ENCODE peak calls at places on chromosomes 3 and 15, in four cellular contexts. One of them, this sample, is unnamed. For H3K4me1, the result is how much of the 10 kb centered on the place peaks cover.

GRCh38 chr3:64741344-64741743 is 53.5 kb upstream of the ADAMTS9 start:
- DNase-seq in tibial nerve: peak
- DNase-seq in A549: no peak
- DNase-seq in stomach: no peak
- DNase-seq in this sample: peak

GRCh38 chr15:73578036-73578435 is 55.2 kb downstream of the NPTN start:
- DNase-seq in tibial nerve: no peak
- DNase-seq in A549: no peak
- DNase-seq in stomach: no peak
- DNase-seq in this sample: no peak

GRCh38 chr3:126537730-126538281 is 13.9 kb downstream of the CHST13 start:
- DNase-seq in tibial nerve: no peak
- DNase-seq in A549: no peak
- DNase-seq in stomach: no peak
- DNase-seq in this sample: no peak

GRCh38 chr3:196918968-196919367 is 23.4 kb downstream of the NCBP2 start:
- DNase-seq in tibial nerve: no peak
- DNase-seq in A549: no peak
- DNase-seq in stomach: no peak
- DNase-seq in this sample: no peak

GRCh38 chr15:31511707-31512310 is 185.2 kb downstream of the KLF13 start:
- DNase-seq in tibial nerve: no peak
- DNase-seq in A549: no peak
- DNase-seq in stomach: no peak
- DNase-seq in this sample: no peak

GRCh38 chr3:149512073-149512782 is 37.7 kb downstream of the TM4SF4 start:
- DNase-seq in tibial nerve: peak
- DNase-seq in A549: peak
- DNase-seq in stomach: peak
- DNase-seq in this sample: peak

GRCh38 chr3:114480442-114480841 is 186.6 kb downstream of the TIGIT start:
- DNase-seq in tibial nerve: no peak
- DNase-seq in A549: no peak
- DNase-seq in stomach: no peak
- DNase-seq in this sample: no peak

GRCh38 chr3:49650651-49651050 is 23.5 kb upstream of the APEH start:
- DNase-seq in tibial nerve: no peak
- DNase-seq in A549: no peak
- DNase-seq in stomach: no peak
- DNase-seq in this sample: no peak

GRCh38 chr3:42572278-42572677 is 9.5 kb downstream of the SEC22C start:
- DNase-seq in tibial nerve: no peak
- DNase-seq in A549: peak
- DNase-seq in stomach: no peak
- DNase-seq in this sample: no peak

GRCh38 chr3:171614318-171614967 is 154.2 kb upstream of the TNIK start:
- DNase-seq in tibial nerve: no peak
- DNase-seq in A549: no peak
- DNase-seq in stomach: no peak
- DNase-seq in this sample: peak

GRCh38 chr3:154794383-154794782 is 285.7 kb upstream of the MME start:
- DNase-seq in tibial nerve: no peak
- DNase-seq in A549: no peak
- DNase-seq in stomach: no peak
- DNase-seq in this sample: no peak

GRCh38 chr3:12428131-12428530 is 56.1 kb upstream of the TSEN2 start:
- DNase-seq in tibial nerve: no peak
- DNase-seq in A549: no peak
- DNase-seq in stomach: no peak
- DNase-seq in this sample: no peak

GRCh38 chr15:79171320-79172031 is 80.9 kb upstream of the RASGRF1 start:
- DNase-seq in tibial nerve: no peak
- DNase-seq in A549: no peak
- DNase-seq in stomach: no peak
- DNase-seq in this sample: no peak

GRCh38 chr3:104102386-104102785 is 1264.3 kb upstream of the ALCAM start:
- DNase-seq in tibial nerve: no peak
- DNase-seq in A549: peak
- DNase-seq in stomach: no peak
- DNase-seq in this sample: no peak

GRCh38 chr3:27680517-27681246 is 41.4 kb downstream of the EOMES start:
- DNase-seq in tibial nerve: no peak
- DNase-seq in A549: no peak
- DNase-seq in stomach: no peak
- DNase-seq in this sample: no peak

GRCh38 chr3:179760944-179761343 is 108.1 kb downstream of the USP13 start:
- DNase-seq in tibial nerve: no peak
- DNase-seq in A549: peak
- DNase-seq in stomach: no peak
- DNase-seq in this sample: no peak

GRCh38 chr3:129305592-129306091 is 27.0 kb downstream of the HMCES start:
- DNase-seq in tibial nerve: peak
- DNase-seq in A549: no peak
- DNase-seq in stomach: peak
- DNase-seq in this sample: peak

GRCh38 chr3:181687738-181688137 is 24.0 kb upstream of the SOX2 start:
- DNase-seq in tibial nerve: no peak
- DNase-seq in A549: no peak
- DNase-seq in stomach: no peak
- DNase-seq in this sample: no peak

GRCh38 chr3:32778389-32778788 is 39.4 kb upstream of the TRIM71 start:
- DNase-seq in tibial nerve: no peak
- DNase-seq in A549: no peak
- DNase-seq in stomach: no peak
- DNase-seq in this sample: no peak

GRCh38 chr3:8345396-8345795 is 156.2 kb upstream of the LMCD1 start:
- DNase-seq in tibial nerve: no peak
- DNase-seq in A549: no peak
- DNase-seq in stomach: no peak
- DNase-seq in this sample: no peak

GRCh38 chr3:51392301-51393095 is 1.4 kb downstream of the RBM15B start:
- DNase-seq in tibial nerve: no peak
- DNase-seq in A549: no peak
- DNase-seq in stomach: no peak
- DNase-seq in this sample: no peak

GRCh38 chr3:9937839-9938238 is 4.2 kb downstream of the CRELD1 start:
- DNase-seq in tibial nerve: no peak
- DNase-seq in A549: no peak
- DNase-seq in stomach: no peak
- DNase-seq in this sample: no peak

GRCh38 chr3:99974989-99975388 is 139.3 kb downstream of the FILIP1L start:
- DNase-seq in tibial nerve: no peak
- DNase-seq in A549: no peak
- DNase-seq in stomach: no peak
- DNase-seq in this sample: no peak
- H3K27ac ChIP-seq in tibial nerve: no peak
- H3K27ac ChIP-seq in A549: no peak
- H3K27ac ChIP-seq in stomach: no peak
- H3K27ac ChIP-seq in this sample: no peak

DNA sequence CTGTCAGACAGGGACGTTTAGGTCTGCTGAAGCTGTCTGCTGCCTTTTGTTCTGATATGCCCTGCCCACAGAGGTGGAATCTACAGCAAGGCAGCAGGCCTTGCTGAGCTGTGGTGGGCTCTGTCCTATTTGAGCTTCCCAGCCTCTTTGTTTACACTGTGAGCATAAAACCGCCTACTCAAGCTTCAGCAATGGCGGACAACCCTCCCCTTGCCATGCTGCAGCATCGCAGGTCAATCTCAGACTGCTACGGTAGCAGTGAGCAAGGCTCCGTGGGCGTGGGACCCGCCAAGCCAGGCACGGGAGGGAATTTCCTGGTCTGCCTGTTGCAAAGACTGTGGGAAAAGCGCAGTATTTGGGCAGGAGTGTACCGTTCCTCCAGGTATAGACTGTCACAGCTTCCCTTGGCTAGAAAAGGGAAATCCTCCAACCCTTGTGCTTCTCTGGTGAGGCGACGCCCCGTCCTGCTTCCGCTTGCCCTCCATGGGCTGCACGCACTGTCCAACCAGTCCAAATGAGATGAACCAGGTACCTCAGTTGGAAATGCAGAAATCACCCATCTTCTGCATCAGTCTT is 71.4 kb downstream of the SPSB4 start:
- DNase-seq in tibial nerve: no peak
- DNase-seq in A549: no peak
- DNase-seq in stomach: no peak
- DNase-seq in this sample: no peak
- H3K4me1 ChIP-seq in tibial nerve: under half
- H3K4me1 ChIP-seq in A549: under half
- H3K4me1 ChIP-seq in stomach: under half
- H3K4me1 ChIP-seq in this sample: under half

GRCh38 chr3:24133441-24133840 is 188.4 kb downstream of the NR1D2 start:
- DNase-seq in tibial nerve: no peak
- DNase-seq in A549: no peak
- DNase-seq in stomach: no peak
- DNase-seq in this sample: no peak

GRCh38 chr3:24135280-24135679 is 190.2 kb downstream of the NR1D2 start:
- DNase-seq in tibial nerve: no peak
- DNase-seq in A549: peak
- DNase-seq in stomach: no peak
- DNase-seq in this sample: no peak

GRCh38 chr3:24128195-24129005 is 183.3 kb downstream of the NR1D2 start:
- DNase-seq in tibial nerve: no peak
- DNase-seq in A549: peak
- DNase-seq in stomach: no peak
- DNase-seq in this sample: no peak

GRCh38 chr3:24133942-24134341 is 188.9 kb downstream of the NR1D2 start:
- DNase-seq in tibial nerve: no peak
- DNase-seq in A549: no peak
- DNase-seq in stomach: no peak
- DNase-seq in this sample: no peak

GRCh38 chr3:24129549-24129948 is 184.5 kb downstream of the NR1D2 start:
- DNase-seq in tibial nerve: no peak
- DNase-seq in A549: no peak
- DNase-seq in stomach: no peak
- DNase-seq in this sample: no peak
- TF ChIP-seq EP300 in tibial nerve: no peak
- TF ChIP-seq EP300 in A549: no peak
- TF ChIP-seq EP300 in stomach: no peak
- TF ChIP-seq EP300 in this sample: no peak

DNA sequence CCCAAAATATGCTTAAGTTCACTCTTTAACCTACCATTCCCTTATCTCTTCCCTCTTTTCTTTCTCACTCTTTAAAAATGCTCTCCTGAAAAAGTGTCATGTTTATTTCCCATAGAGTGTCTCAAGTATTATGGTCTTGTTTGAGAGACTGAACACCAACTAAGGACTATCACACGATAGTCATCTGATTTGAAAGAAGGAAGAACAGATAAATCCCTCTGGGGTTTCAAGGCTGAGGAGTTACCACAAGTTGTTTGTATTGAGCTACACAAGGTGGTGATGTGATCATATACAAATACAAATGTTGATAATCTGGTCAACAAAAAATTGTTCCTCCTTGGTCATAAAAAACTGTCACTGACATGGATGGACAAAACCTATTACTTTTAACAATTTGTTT is 13.8 kb downstream of the MEIS2 start:
- DNase-seq in tibial nerve: no peak
- DNase-seq in A549: no peak
- DNase-seq in stomach: no peak
- DNase-seq in this sample: no peak
- H3K27ac ChIP-seq in tibial nerve: no peak
- H3K27ac ChIP-seq in A549: no peak
- H3K27ac ChIP-seq in stomach: peak
- H3K27ac ChIP-seq in this sample: peak

DNA sequence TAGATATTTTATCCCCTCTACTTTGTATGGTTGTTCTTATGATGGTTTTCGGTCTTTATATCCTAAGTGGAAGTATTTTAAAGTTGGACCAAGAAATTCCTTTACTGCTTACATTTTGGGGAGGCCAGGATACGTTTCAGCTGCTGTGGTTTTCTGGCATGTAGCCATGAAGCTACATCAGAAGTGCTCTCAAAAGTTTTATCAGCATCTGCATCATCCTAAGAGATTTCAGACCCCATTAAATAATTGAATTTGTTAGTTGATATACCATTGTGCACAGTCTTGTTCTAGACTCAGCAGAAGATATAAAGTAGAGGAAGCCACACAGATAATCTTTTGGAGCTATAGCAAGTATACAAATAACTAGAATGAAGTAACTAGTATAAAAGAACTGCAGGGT is 50.0 kb upstream of the SKOR1 start:
- DNase-seq in tibial nerve: no peak
- DNase-seq in A549: no peak
- DNase-seq in stomach: no peak
- DNase-seq in this sample: no peak
- H3K4me1 ChIP-seq in tibial nerve: under half
- H3K4me1 ChIP-seq in A549: under half
- H3K4me1 ChIP-seq in stomach: under half
- H3K4me1 ChIP-seq in this sample: under half

This sample was measured in ovary.